ENCODE peak calls at places on chromosome 1, in six cellular contexts. I is IMR-90, Z is H9, D is neuronal stem cell, E is H1, N is trophoblast cell. H is an unnamed sample.

GRCh38 chr1:228411121-228411520 is 4.5 kb upstream of the TRIM11 start:
- DNase-seq in D (no peak), I (no peak), Z (no peak), N (no peak), E (no peak), H (no peak)

GRCh38 chr1:59046730-59047157 is 250.2 kb upstream of the FGGY start:
- DNase-seq in E (no peak), Z (no peak), D (no peak), N (no peak), I (peak; percentile 25), H (peak; percentile 57)

GRCh38 chr1:225691377-225691776 is 38.5 kb upstream of the ENAH start:
- DNase-seq in I (peak; percentile 39), E (no peak), N (no peak), Z (no peak), D (no peak), H (peak; percentile 71)

GRCh38 chr1:206537141-206537540 is 29.8 kb downstream of the RASSF5 start:
- DNase-seq in E (no peak), I (peak; percentile 18), Z (no peak), D (no peak), N (no peak), H (no peak)

GRCh38 chr1:107670397-107670796 is 294.6 kb downstream of the VAV3 start:
- DNase-seq in D (no peak), Z (no peak), E (no peak), N (no peak), I (no peak), H (no peak)

GRCh38 chr1:17140279-17140678 is 21.0 kb upstream of the PADI2 start:
- DNase-seq in E (no peak), D (no peak), N (no peak), Z (no peak), I (no peak), H (no peak)

GRCh38 chr1:11692899-11693590 is 1.5 kb downstream of the DRAXIN start:
- DNase-seq in Z (no peak), N (no peak), D (no peak), E (no peak), I (peak; percentile 77), H (peak; percentile 18)

GRCh38 chr1:23019851-23020625 is 770 bp downstream of the KDM1A start:
- DNase-seq in D (peak; percentile 39), E (no peak), I (peak; percentile 40), Z (peak; percentile 34), N (no peak), H (peak; percentile 64)

GRCh38 chr1:1357871-1358432 is 403 bp downstream of the MXRA8 start:
- DNase-seq in N (no peak), D (no peak), E (no peak), Z (no peak), I (peak; percentile 20), H (peak; percentile 67)

GRCh38 chr1:201050515-201051277 is 27.2 kb upstream of the KIF21B start:
- DNase-seq in E (no peak), Z (no peak), D (no peak), N (no peak), I (peak; percentile 43), H (no peak)

GRCh38 chr1:95572002-95572401 is 338.0 kb downstream of the RWDD3 start:
- DNase-seq in Z (no peak), N (no peak), I (no peak), D (no peak), E (no peak), H (no peak)

DNA sequence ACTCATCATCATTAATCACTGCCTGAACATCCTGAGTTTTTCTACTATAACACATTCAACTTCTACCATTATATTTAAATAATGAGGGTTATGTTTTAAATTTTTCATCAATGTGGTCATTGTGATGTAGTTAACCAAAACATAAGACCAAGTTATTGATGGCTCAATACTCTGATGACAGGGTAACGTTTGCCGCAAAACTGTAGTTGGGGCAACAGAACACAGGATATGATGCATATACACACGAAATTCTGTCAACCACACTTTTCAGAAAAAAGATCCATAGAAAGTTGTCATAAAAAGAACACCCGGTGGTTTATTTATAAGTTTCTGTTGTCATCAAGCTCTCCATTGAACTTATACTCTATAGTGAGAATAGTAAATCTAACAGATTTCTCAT is 121.7 kb upstream of the COL11A1 start:
- DNase-seq in E (no peak), N (no peak), D (no peak), Z (no peak), I (peak; percentile 51), H (no peak)
- H4K91ac ChIP-seq in E (no peak overlapping the region), N (no peak overlapping the region), D (no peak overlapping the region), Z (no peak overlapping the region), I (no peak overlapping the region), H (no peak overlapping the region)

GRCh38 chr1:234585333-234586055 is 24.5 kb downstream of the IRF2BP2 start:
- DNase-seq in N (no peak), Z (no peak), D (no peak), E (no peak), I (peak; percentile 55), H (peak; percentile 72)
- H3K4me2 ChIP-seq in N (no peak overlapping the region), Z (no peak overlapping the region), D (no peak overlapping the region), E (no peak overlapping the region), I (no peak overlapping the region), H (no peak overlapping the region)

GRCh38 chr1:165494949-165495810 is 48.6 kb upstream of the LRRC52 start:
- DNase-seq in Z (no peak), I (no peak), E (no peak), D (no peak), N (no peak), H (no peak)
- H4K91ac ChIP-seq in Z (no peak overlapping the region), I (no peak overlapping the region), E (no peak overlapping the region), D (no peak overlapping the region), N (no peak overlapping the region), H (no peak overlapping the region)

GRCh38 chr1:145828368-145829016 is 4.5 kb downstream of the POLR3C start:
- DNase-seq in D (no peak), Z (no peak), E (no peak), N (no peak), I (no peak), H (no peak)

GRCh38 chr1:145827966-145828365 is 4.0 kb downstream of the POLR3C start:
- DNase-seq in N (no peak), I (peak; percentile 28), E (no peak), D (no peak), Z (no peak), H (no peak)

GRCh38 chr1:145826030-145826429 is 2.0 kb downstream of the POLR3C start:
- DNase-seq in E (no peak), N (no peak), D (no peak), I (no peak), Z (no peak), H (no peak)

GRCh38 chr1:145823565-145824498 is at the start of the genes POLR3C and RNF115:
- DNase-seq in I (peak; percentile 90), N (peak; percentile 80), E (peak; percentile 88), D (peak; percentile 90), Z (peak; percentile 91), H (peak; percentile 93)

DNA sequence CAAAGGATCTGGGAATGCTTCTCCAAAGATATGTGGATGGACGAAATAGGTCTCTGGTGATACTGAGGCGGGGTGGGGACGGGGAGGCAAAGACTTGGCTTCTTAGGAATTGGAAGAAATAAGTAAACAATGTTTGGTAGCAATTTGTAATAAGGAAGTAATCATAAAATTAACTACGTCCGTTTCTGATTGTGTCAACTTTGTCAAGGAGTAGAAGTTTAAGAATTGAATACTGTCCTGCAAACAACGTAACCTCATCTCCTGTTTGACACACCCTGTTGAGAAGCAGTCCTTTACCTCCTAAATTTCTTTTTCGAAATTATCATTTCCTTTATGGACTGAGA is 471 bp downstream of the POLR3C start:
- DNase-seq in I (no peak), N (no peak), Z (no peak), E (no peak), D (no peak), H (no peak)
- H3K4me2 ChIP-seq in I (peak overlapping the region; percentile 75), N (peak overlapping the region; percentile 39), Z (peak overlapping the region; percentile 81), E (peak overlapping the region; percentile 91), D (peak overlapping the region; percentile 60), H (peak overlapping the region; percentile 72)

GRCh38 chr1:223650465-223650864 is 15.0 kb downstream of the CAPN8 start:
- DNase-seq in N (no peak), E (no peak), Z (no peak), I (no peak), D (no peak), H (no peak)

GRCh38 chr1:223642155-223642689 is 23.3 kb downstream of the CAPN8 start:
- DNase-seq in D (no peak), N (no peak), Z (no peak), I (no peak), E (no peak), H (no peak)

GRCh38 chr1:223649222-223649621 is 16.3 kb downstream of the CAPN8 start:
- DNase-seq in E (no peak), I (no peak), Z (no peak), N (no peak), D (no peak), H (no peak)

GRCh38 chr1:223645903-223646302 is 19.6 kb downstream of the CAPN8 start:
- DNase-seq in Z (no peak), D (no peak), N (no peak), I (no peak), E (no peak), H (no peak)

DNA sequence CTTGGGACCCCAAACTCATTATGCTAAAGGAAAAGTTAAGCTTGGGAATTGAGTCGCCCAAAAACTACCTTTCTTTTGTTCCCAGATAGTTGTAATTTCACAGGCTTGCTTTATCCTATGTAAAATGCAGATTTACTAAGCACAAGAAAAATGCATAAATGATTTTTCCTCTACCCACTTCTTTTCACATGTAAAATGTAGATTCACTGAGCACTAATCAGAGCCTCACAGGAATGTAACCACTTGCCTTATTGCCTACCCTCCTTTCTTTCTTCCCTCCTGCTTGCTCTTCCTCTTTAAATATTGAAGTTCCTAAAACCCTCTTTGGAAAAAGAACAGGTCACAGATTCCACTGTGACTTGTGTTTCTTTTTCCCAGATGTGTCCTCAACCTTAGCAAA is 18.3 kb downstream of the CAPN8 start:
- DNase-seq in E (no peak), I (no peak), Z (no peak), D (no peak), N (no peak), H (no peak)
- H4K91ac ChIP-seq in E (no peak overlapping the region), I (no peak overlapping the region), Z (no peak overlapping the region), D (no peak overlapping the region), N (no peak overlapping the region), H (no peak overlapping the region)

DNA sequence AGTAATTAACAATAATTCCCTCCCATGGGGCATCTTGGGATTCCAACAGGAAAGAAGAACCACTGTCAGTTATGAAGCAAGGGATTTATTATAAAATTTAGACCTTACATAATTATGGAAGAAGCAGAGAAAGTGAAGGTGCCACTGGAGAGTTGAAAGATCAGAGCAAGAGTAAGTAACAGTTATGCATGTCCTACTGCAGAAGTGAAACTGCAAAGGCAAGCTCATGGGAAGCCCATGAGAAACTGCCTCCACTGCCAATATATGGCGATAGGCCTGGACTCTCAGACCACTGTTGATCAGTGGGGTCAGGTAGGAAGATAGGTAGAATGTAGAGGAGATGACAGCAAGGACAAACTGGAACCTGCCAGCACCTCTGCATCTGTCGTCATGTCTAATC is 123.6 kb upstream of the ZNF648 start:
- DNase-seq in N (no peak), D (no peak), E (no peak), I (no peak), Z (no peak), H (no peak)
- H3K4me2 ChIP-seq in N (no peak overlapping the region), D (no peak overlapping the region), E (no peak overlapping the region), I (no peak overlapping the region), Z (no peak overlapping the region), H (no peak overlapping the region)

H was measured in mesenchymal stem cell.